ENCODE peak calls at places on chromosomes 13 and 19, in seven cellular contexts. Z, G, T, U, Q, L and S are unnamed samples.

GRCh38 chr13:97414392-97414791 is 19.6 kb upstream of the RAP2A start:
- DNase-seq in G (no peak), L (no peak), Z (no peak), T (no peak), Q (no peak), U (no peak), S (no peak)

GRCh38 chr19:10797541-10798256 is 38.3 kb downstream of the TMED1 start:
- DNase-seq in G (no peak), Z (peak), L (no peak), Q (peak), U (no peak), T (no peak), S (no peak)

GRCh38 chr19:51025401-51025800 is 1.0 kb downstream of the KLK11 start:
- DNase-seq in T (no peak), Z (no peak), L (no peak), Q (no peak), G (no peak), U (no peak), S (no peak)

GRCh38 chr13:52847682-52848432 is 583 bp downstream of the PCDH8 start:
- DNase-seq in U (no peak), T (no peak), L (no peak), Q (no peak), Z (no peak), G (no peak), S (no peak)

GRCh38 chr13:43036386-43037220 is 13.2 kb downstream of the DNAJC15 start:
- DNase-seq in G (no peak), L (peak), U (no peak), Q (no peak), Z (no peak), T (no peak), S (no peak)

GRCh38 chr19:18414504-18415176 is 4.6 kb upstream of the SSBP4 start:
- DNase-seq in U (no peak), Q (no peak), T (no peak), Z (peak), G (no peak), L (peak), S (no peak)

GRCh38 chr19:16327911-16328823 is 3.5 kb downstream of the KLF2 start:
- DNase-seq in Z (peak), L (peak), U (no peak), T (no peak), G (peak), Q (peak), S (peak)

GRCh38 chr19:5828661-5829566 is 10.6 kb downstream of the FUT6 start:
- DNase-seq in L (peak), T (no peak), Z (no peak), Q (no peak), G (peak), U (peak), S (no peak)

GRCh38 chr19:1884719-1885334 is 469 bp downstream of the ABHD17A start:
- DNase-seq in U (no peak), Q (no peak), T (no peak), Z (peak), L (no peak), G (no peak), S (no peak)

GRCh38 chr13:31234729-31235128 is 35.0 kb downstream of the B3GLCT start:
- DNase-seq in L (no peak), Z (no peak), Q (no peak), G (no peak), U (peak), T (peak), S (no peak)

GRCh38 chr19:3852614-3853254 is 16.1 kb downstream of the ZFR2 start:
- DNase-seq in L (no peak), G (no peak), T (peak), Z (no peak), U (peak), Q (no peak), S (no peak)

GRCh38 chr13:55432814-55433213 is 1707.9 kb upstream of the PRR20A start:
- DNase-seq in U (no peak), G (no peak), Z (no peak), Q (no peak), T (no peak), L (no peak), S (no peak)

GRCh38 chr19:2774083-2774679 is 8.9 kb downstream of the SGTA start:
- DNase-seq in U (no peak), L (peak), Z (no peak), G (no peak), T (no peak), Q (no peak), S (no peak)

GRCh38 chr19:58474291-58474996 is 1.7 kb upstream of the ZNF446 start:
- DNase-seq in L (no peak), U (no peak), Z (no peak), Q (no peak), T (no peak), G (no peak), S (no peak)

GRCh38 chr13:48908381-48909087 is 67.2 kb upstream of the FNDC3A start:
- DNase-seq in Q (no peak), L (no peak), T (no peak), G (no peak), Z (no peak), U (no peak), S (no peak)

GRCh38 chr13:51770681-51771417 is 33.1 kb downstream of the DHRS12 start:
- DNase-seq in Z (no peak), Q (no peak), L (no peak), G (no peak), U (no peak), T (no peak), S (no peak)